ENCODE peak calls at places on chromosomes 6 and 20, in nine cellular contexts. R is cardiac muscle cell, G is astrocyte of the cerebellum, T is H4, L is GM23338, I is ovary, F is fibroblast of gingiva, Y is GM10248, X is naive B cell. N is an unnamed sample.

GRCh38 chr20:19920388-19921138 is 96.6 kb upstream of the NAA20 start:
- DNase-seq in G (no peak), Y (no peak), R (no peak), I (no peak), T (no peak), F (no peak), L (no peak), X (no peak), N (no peak)

GRCh38 chr6:42049116-42049809 is 1.1 kb upstream of the TAF8 start:
- DNase-seq in T (no peak), X (no peak), L (peak; percentile 15), F (no peak), I (peak; percentile 48), Y (no peak), R (no peak), G (no peak), N (no peak)

GRCh38 chr20:50824137-50824536 is 29.3 kb downstream of the BCAS4 start:
- DNase-seq in T (no peak), F (peak; percentile 82), X (no peak), G (peak; percentile 57), L (no peak), I (peak; percentile 43), R (peak; percentile 85), Y (no peak), N (no peak)

GRCh38 chr6:34235605-34236422 is 859 bp upstream of the HMGA1 start:
- DNase-seq in R (peak; percentile 80), I (peak; percentile 54), F (no peak), T (no peak), G (no peak), Y (peak; percentile 64), X (peak; percentile 70), L (peak; percentile 95), N (no peak)

GRCh38 chr20:1809121-1809520 is 86.1 kb upstream of the SIRPA start:
- DNase-seq in L (no peak), T (peak; percentile 36), Y (no peak), G (peak; percentile 38), R (peak; percentile 44), X (no peak), I (no peak), F (no peak), N (no peak)

GRCh38 chr6:8703059-8703458 is 267.7 kb upstream of the SLC35B3 start:
- DNase-seq in I (no peak), X (no peak), F (no peak), R (no peak), Y (no peak), L (no peak), T (no peak), G (no peak), N (no peak)

GRCh38 chr20:14062786-14063185 is 67.5 kb downstream of the MACROD2 start:
- DNase-seq in Y (no peak), G (peak; percentile 8), F (peak; percentile 27), I (no peak), L (no peak), X (no peak), T (peak; percentile 45), R (no peak), N (no peak)

GRCh38 chr6:139291813-139292619 is at the start of gene TXLNB:
- DNase-seq in X (peak; percentile 36), Y (peak; percentile 49), R (peak; percentile 93), T (peak; percentile 84), G (peak; percentile 50), F (peak; percentile 94), I (peak; percentile 82), L (peak; percentile 38), N (peak; percentile 54)

GRCh38 chr6:105179244-105180065 is at the start of gene POPDC3:
- DNase-seq in Y (peak; percentile 26), T (peak; percentile 13), F (peak; percentile 70), R (peak; percentile 54), G (no peak), L (peak; percentile 82), X (no peak), I (no peak), N (no peak)

GRCh38 chr6:45606831-45607400 is 229.2 kb upstream of the SUPT3H start:
- DNase-seq in I (no peak), T (no peak), X (no peak), R (no peak), L (no peak), F (no peak), Y (no peak), G (no peak), N (no peak)

GRCh38 chr6:129748212-129748900 is 38.4 kb upstream of the ARHGAP18 start:
- DNase-seq in X (peak; percentile 52), I (peak; percentile 33), L (peak; percentile 58), R (peak; percentile 65), Y (peak; percentile 59), F (peak; percentile 36), G (no peak), T (peak; percentile 70), N (no peak)

GRCh38 chr20:4153251-4153650 is 137.9 kb upstream of the RNF24 start:
- DNase-seq in T (peak; percentile 43), R (no peak), F (no peak), Y (no peak), X (no peak), I (no peak), L (no peak), G (no peak), N (no peak)

N was measured in brain pericyte.